ENCODE peak calls at places on chromosomes 3 and 15, in five cellular contexts. One of them, this sample, is unnamed.

GRCh38 chr15:72365844-72366243 is 10.0 kb downstream of the HEXA start:
- DNase-seq in GM12878: peak
- DNase-seq in K562: no peak
- DNase-seq in SK-N-SH: no peak
- DNase-seq in HepG2: no peak
- DNase-seq in this sample: no peak

GRCh38 chr3:64109438-64109837 is 86.1 kb upstream of the PSMD6 start:
- DNase-seq in SK-N-SH: no peak
- DNase-seq in K562: no peak
- DNase-seq in HepG2: peak
- DNase-seq in GM12878: no peak
- DNase-seq in this sample: no peak

GRCh38 chr15:52709172-52709979 is 30.2 kb upstream of the ATOSA start:
- DNase-seq in SK-N-SH: no peak
- DNase-seq in GM12878: no peak
- DNase-seq in K562: peak
- DNase-seq in HepG2: peak
- DNase-seq in this sample: no peak

GRCh38 chr3:130442284-130442683 is 74.7 kb upstream of the COL6A6 start:
- DNase-seq in K562: no peak
- DNase-seq in SK-N-SH: no peak
- DNase-seq in HepG2: no peak
- DNase-seq in GM12878: no peak
- DNase-seq in this sample: no peak

GRCh38 chr15:56249080-56249479 is 5.4 kb upstream of the RFX7 start:
- DNase-seq in SK-N-SH: peak
- DNase-seq in K562: peak
- DNase-seq in GM12878: no peak
- DNase-seq in HepG2: peak
- DNase-seq in this sample: peak

GRCh38 chr3:38121832-38122461 is 15.0 kb downstream of the ACAA1 start:
- DNase-seq in K562: no peak
- DNase-seq in GM12878: no peak
- DNase-seq in SK-N-SH: no peak
- DNase-seq in HepG2: no peak
- DNase-seq in this sample: no peak

GRCh38 chr3:67790043-67790442 is 135.6 kb upstream of the SUCLG2 start:
- DNase-seq in K562: peak
- DNase-seq in GM12878: peak
- DNase-seq in HepG2: peak
- DNase-seq in SK-N-SH: peak
- DNase-seq in this sample: peak

GRCh38 chr3:32460031-32460749 is 42.5 kb downstream of the CMTM6 start:
- DNase-seq in SK-N-SH: no peak
- DNase-seq in GM12878: no peak
- DNase-seq in HepG2: no peak
- DNase-seq in K562: no peak
- DNase-seq in this sample: no peak

GRCh38 chr3:87436781-87437543 is 160.6 kb upstream of the POU1F1 start:
- DNase-seq in K562: no peak
- DNase-seq in GM12878: no peak
- DNase-seq in HepG2: no peak
- DNase-seq in SK-N-SH: no peak
- DNase-seq in this sample: no peak

GRCh38 chr3:105904683-105905320 is 36.0 kb upstream of the CBLB start:
- DNase-seq in K562: no peak
- DNase-seq in GM12878: no peak
- DNase-seq in SK-N-SH: no peak
- DNase-seq in HepG2: no peak
- DNase-seq in this sample: no peak

GRCh38 chr3:115428825-115429224 is 194.5 kb upstream of the GAP43 start:
- DNase-seq in GM12878: no peak
- DNase-seq in K562: no peak
- DNase-seq in HepG2: no peak
- DNase-seq in SK-N-SH: no peak
- DNase-seq in this sample: no peak

GRCh38 chr15:22786868-22787698 is 639 bp downstream of the NIPA1 start:
- DNase-seq in K562: peak
- DNase-seq in SK-N-SH: peak
- DNase-seq in GM12878: no peak
- DNase-seq in HepG2: peak
- DNase-seq in this sample: no peak

GRCh38 chr3:1540686-1541085 is 447.9 kb downstream of the CNTN6 start:
- DNase-seq in K562: no peak
- DNase-seq in HepG2: no peak
- DNase-seq in SK-N-SH: no peak
- DNase-seq in GM12878: no peak
- DNase-seq in this sample: no peak

GRCh38 chr15:35530698-35531097 is 15.3 kb downstream of the DPH6 start:
- DNase-seq in K562: no peak
- DNase-seq in GM12878: no peak
- DNase-seq in SK-N-SH: no peak
- DNase-seq in HepG2: no peak
- DNase-seq in this sample: no peak

GRCh38 chr3:126406389-126407296 is 11.9 kb downstream of the CFAP100 start:
- DNase-seq in SK-N-SH: peak
- DNase-seq in K562: no peak
- DNase-seq in GM12878: no peak
- DNase-seq in HepG2: no peak
- DNase-seq in this sample: no peak

DNA sequence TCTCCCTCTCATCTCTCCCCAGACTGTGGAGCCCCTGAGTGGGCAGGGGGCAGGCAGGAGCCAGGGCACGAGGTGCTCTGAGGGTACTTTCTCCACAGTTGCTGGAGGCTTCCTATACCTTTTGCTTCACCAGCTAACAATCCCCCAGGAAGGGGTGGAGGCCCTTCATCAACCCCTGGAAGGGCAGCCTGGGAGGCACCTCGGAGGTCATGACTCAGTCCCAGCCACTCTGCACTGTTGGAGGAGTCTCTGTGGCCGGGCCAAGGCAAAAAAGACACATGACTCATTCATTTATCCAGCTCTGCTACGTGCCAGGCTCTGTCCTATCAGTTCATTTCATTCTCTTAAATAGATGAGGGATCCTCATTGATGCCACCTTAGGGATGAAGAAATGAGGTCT is 15.6 kb upstream of the KY start:
- DNase-seq in HepG2: no peak
- DNase-seq in SK-N-SH: no peak
- DNase-seq in K562: no peak
- DNase-seq in GM12878: no peak
- DNase-seq in this sample: no peak
- TF ChIP-seq YY1 in HepG2: no peak
- TF ChIP-seq YY1 in SK-N-SH: no peak
- TF ChIP-seq YY1 in K562: no peak
- TF ChIP-seq YY1 in GM12878: no peak
- TF ChIP-seq YY1 in this sample: no peak

GRCh38 chr3:11035757-11036505 is 43.4 kb downstream of the SLC6A1 start:
- DNase-seq in HepG2: no peak
- DNase-seq in K562: no peak
- DNase-seq in GM12878: no peak
- DNase-seq in SK-N-SH: no peak
- DNase-seq in this sample: no peak

GRCh38 chr3:11037966-11038365 is 45.4 kb downstream of the SLC6A1 start:
- DNase-seq in HepG2: no peak
- DNase-seq in SK-N-SH: no peak
- DNase-seq in GM12878: no peak
- DNase-seq in K562: no peak
- DNase-seq in this sample: no peak

GRCh38 chr3:11034297-11035000 is 41.9 kb downstream of the SLC6A1 start:
- DNase-seq in GM12878: no peak
- DNase-seq in SK-N-SH: no peak
- DNase-seq in K562: no peak
- DNase-seq in HepG2: no peak
- DNase-seq in this sample: no peak

GRCh38 chr3:11037241-11037873 is 44.8 kb downstream of the SLC6A1 start:
- DNase-seq in GM12878: no peak
- DNase-seq in K562: no peak
- DNase-seq in HepG2: no peak
- DNase-seq in SK-N-SH: no peak
- DNase-seq in this sample: no peak
- TF ChIP-seq ZBTB33 in GM12878: no peak
- TF ChIP-seq ZBTB33 in K562: no peak
- TF ChIP-seq ZBTB33 in HepG2: no peak
- TF ChIP-seq ZBTB33 in SK-N-SH: no peak
- TF ChIP-seq ZBTB33 in this sample: no peak

GRCh38 chr15:28093761-28094535 is 5.2 kb downstream of the OCA2 start:
- DNase-seq in SK-N-SH: peak
- DNase-seq in GM12878: no peak
- DNase-seq in HepG2: no peak
- DNase-seq in K562: no peak
- DNase-seq in this sample: no peak
- TF ChIP-seq REST in SK-N-SH: no peak
- TF ChIP-seq REST in GM12878: no peak
- TF ChIP-seq REST in HepG2: no peak
- TF ChIP-seq REST in K562: no peak
- TF ChIP-seq REST in this sample: no peak

GRCh38 chr15:88400069-88400468 is 67.1 kb downstream of the MRPL46 start:
- DNase-seq in HepG2: no peak
- DNase-seq in GM12878: no peak
- DNase-seq in K562: no peak
- DNase-seq in SK-N-SH: no peak
- DNase-seq in this sample: no peak

GRCh38 chr15:88401269-88401971 is 65.8 kb downstream of the MRPL46 start:
- DNase-seq in SK-N-SH: no peak
- DNase-seq in K562: no peak
- DNase-seq in HepG2: no peak
- DNase-seq in GM12878: no peak
- DNase-seq in this sample: no peak

GRCh38 chr15:88400591-88400990 is 66.6 kb downstream of the MRPL46 start:
- DNase-seq in SK-N-SH: no peak
- DNase-seq in GM12878: no peak
- DNase-seq in HepG2: no peak
- DNase-seq in K562: no peak
- DNase-seq in this sample: no peak

GRCh38 chr15:88403461-88403860 is 63.7 kb downstream of the MRPL46 start:
- DNase-seq in SK-N-SH: no peak
- DNase-seq in HepG2: no peak
- DNase-seq in K562: no peak
- DNase-seq in GM12878: no peak
- DNase-seq in this sample: no peak

GRCh38 chr15:88401972-88402656 is 65.1 kb downstream of the MRPL46 start:
- DNase-seq in HepG2: no peak
- DNase-seq in GM12878: no peak
- DNase-seq in SK-N-SH: peak
- DNase-seq in K562: no peak
- DNase-seq in this sample: no peak
- TF ChIP-seq YY1 in HepG2: no peak
- TF ChIP-seq YY1 in GM12878: no peak
- TF ChIP-seq YY1 in SK-N-SH: no peak
- TF ChIP-seq YY1 in K562: no peak
- TF ChIP-seq YY1 in this sample: no peak

DNA sequence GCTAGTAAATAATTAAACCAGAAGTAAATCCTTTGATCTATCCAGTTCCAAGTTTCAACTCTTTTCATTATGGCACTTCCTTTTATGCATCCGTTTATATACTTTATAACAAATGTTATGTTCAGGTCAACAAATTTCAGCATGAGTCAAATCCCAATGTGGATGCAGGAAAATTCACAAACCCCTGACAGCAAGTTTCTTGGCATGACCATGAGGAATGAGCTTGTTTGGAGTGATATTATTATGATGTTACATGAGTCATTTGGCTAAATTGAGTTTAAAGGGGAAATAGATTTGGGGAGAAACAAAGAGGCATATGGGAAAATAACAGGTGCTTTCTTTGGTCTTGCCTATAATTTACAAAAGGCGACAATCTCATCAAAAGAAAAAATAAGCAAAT is 32.1 kb upstream of the KCNMB2 start:
- DNase-seq in HepG2: no peak
- DNase-seq in GM12878: no peak
- DNase-seq in SK-N-SH: no peak
- DNase-seq in K562: no peak
- DNase-seq in this sample: no peak
- TF ChIP-seq ZBTB33 in HepG2: no peak
- TF ChIP-seq ZBTB33 in GM12878: no peak
- TF ChIP-seq ZBTB33 in SK-N-SH: no peak
- TF ChIP-seq ZBTB33 in K562: no peak
- TF ChIP-seq ZBTB33 in this sample: no peak

DNA sequence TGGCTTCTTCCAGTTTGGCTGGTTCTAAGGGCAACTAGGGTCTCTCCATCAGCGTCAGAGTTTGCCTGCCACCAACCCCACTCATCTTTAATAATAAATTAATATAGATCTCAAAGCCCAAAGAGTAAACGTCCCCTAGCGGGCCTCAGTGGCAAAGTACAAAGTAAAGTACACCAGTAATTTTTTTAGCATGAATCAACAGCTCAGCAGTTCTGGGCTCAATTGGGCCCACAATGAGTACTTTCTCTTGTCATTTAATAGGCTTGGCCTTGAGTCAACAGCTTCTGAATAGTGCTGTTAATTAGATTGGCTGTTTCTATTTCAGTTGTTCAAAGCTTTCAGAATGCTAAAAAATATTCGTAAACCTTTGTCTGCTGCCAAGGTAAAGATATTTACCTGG is 89.0 kb upstream of the PFN2 start:
- DNase-seq in SK-N-SH: no peak
- DNase-seq in HepG2: no peak
- DNase-seq in GM12878: no peak
- DNase-seq in K562: no peak
- DNase-seq in this sample: no peak
- TF ChIP-seq REST in SK-N-SH: no peak
- TF ChIP-seq REST in HepG2: no peak
- TF ChIP-seq REST in GM12878: no peak
- TF ChIP-seq REST in K562: no peak
- TF ChIP-seq REST in this sample: no peak

GRCh38 chr3:40741729-40742128 is 217.0 kb downstream of the ZNF621 start:
- DNase-seq in HepG2: no peak
- DNase-seq in GM12878: no peak
- DNase-seq in K562: no peak
- DNase-seq in SK-N-SH: no peak
- DNase-seq in this sample: no peak
- TF ChIP-seq YY1 in HepG2: no peak
- TF ChIP-seq YY1 in GM12878: no peak
- TF ChIP-seq YY1 in K562: no peak
- TF ChIP-seq YY1 in SK-N-SH: no peak
- TF ChIP-seq YY1 in this sample: no peak

DNA sequence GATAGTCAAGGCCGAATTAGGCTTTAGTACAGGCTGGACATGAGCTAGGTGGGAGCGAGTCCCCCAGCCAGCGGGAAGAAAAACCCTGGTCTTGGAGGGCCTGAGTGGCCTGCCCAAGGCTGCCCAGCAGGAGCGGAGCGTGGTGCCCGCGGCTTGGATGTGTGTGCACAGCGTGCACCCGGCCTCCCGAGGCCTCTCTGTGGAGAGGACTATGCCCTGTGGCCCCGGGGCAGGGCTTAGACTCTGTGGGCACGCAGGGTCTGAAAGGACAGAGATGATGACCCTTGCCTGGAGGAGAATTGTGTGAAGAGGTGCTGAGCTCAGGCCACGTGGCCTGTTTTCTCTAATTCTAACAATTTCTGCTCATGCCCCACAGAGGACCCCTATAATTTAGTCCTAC is 124.6 kb upstream of the IQSEC1 start:
- DNase-seq in HepG2: no peak
- DNase-seq in GM12878: no peak
- DNase-seq in K562: no peak
- DNase-seq in SK-N-SH: no peak
- DNase-seq in this sample: no peak
- TF ChIP-seq ZBTB33 in HepG2: no peak
- TF ChIP-seq ZBTB33 in GM12878: no peak
- TF ChIP-seq ZBTB33 in K562: no peak
- TF ChIP-seq ZBTB33 in SK-N-SH: no peak
- TF ChIP-seq ZBTB33 in this sample: no peak